ENCODE peak calls at places on chromosome 3, in ten cellular contexts. T, Q, E, S, G, C, V, J, F and W are unnamed samples.

GRCh38 chr3:171904829-171905228 is 61.7 kb downstream of the TMEM212 start:
- DNase-seq in G (no peak), F (no peak), V (no peak), J (no peak), E (no peak), C (no peak), Q (peak), S (no peak), T (no peak), W (no peak)

GRCh38 chr3:99713440-99713839 is 75.0 kb downstream of the COL8A1 start:
- DNase-seq in S (no peak), V (no peak), E (no peak), T (no peak), Q (no peak), J (no peak), F (no peak), C (no peak), G (no peak), W (no peak)

GRCh38 chr3:45110185-45110833 is 35.9 kb downstream of the CDCP1 start:
- DNase-seq in C (no peak), G (peak), F (no peak), V (no peak), S (no peak), J (no peak), T (no peak), E (no peak), Q (no peak), W (no peak)

GRCh38 chr3:160400631-160401150 is 1.2 kb downstream of the SMC4 start:
- DNase-seq in V (peak), S (no peak), G (no peak), E (no peak), J (peak), F (no peak), Q (peak), T (peak), C (peak), W (no peak)

GRCh38 chr3:30124435-30125390 is 481.7 kb upstream of the TGFBR2 start:
- DNase-seq in S (no peak), V (no peak), C (peak), F (no peak), Q (no peak), J (no peak), T (peak), E (no peak), G (peak), W (no peak)

GRCh38 chr3:160677459-160677901 is 520 bp downstream of the ARL14 start:
- DNase-seq in T (no peak), V (no peak), S (no peak), J (no peak), F (no peak), G (peak), Q (peak), C (no peak), E (no peak), W (no peak)

GRCh38 chr3:38480930-38481329 is 15.2 kb upstream of the EXOG start:
- DNase-seq in G (no peak), V (no peak), T (no peak), S (no peak), E (no peak), Q (no peak), F (no peak), C (no peak), J (no peak), W (no peak)

GRCh38 chr3:95750097-95750496 is 1064.3 kb upstream of the EPHA6 start:
- DNase-seq in V (no peak), G (no peak), J (no peak), T (peak), S (no peak), Q (no peak), E (no peak), F (no peak), C (no peak), W (no peak)

GRCh38 chr3:44982817-44983216 is 6.8 kb downstream of the EXOSC7 start:
- DNase-seq in S (no peak), F (no peak), E (no peak), C (no peak), Q (no peak), T (no peak), J (no peak), G (no peak), V (no peak), W (no peak)

GRCh38 chr3:192092388-192093005 is 631.5 kb downstream of the PYDC2 start:
- DNase-seq in E (no peak), Q (no peak), T (no peak), G (no peak), V (no peak), F (no peak), C (no peak), S (no peak), J (no peak), W (no peak)

GRCh38 chr3:127741690-127742089 is 68.9 kb downstream of the ABTB1 start:
- DNase-seq in J (no peak), S (no peak), Q (no peak), T (no peak), G (no peak), C (no peak), F (no peak), E (no peak), V (no peak), W (no peak)

GRCh38 chr3:19348929-19349564 is 200.7 kb downstream of the KCNH8 start:
- DNase-seq in G (peak), J (no peak), C (no peak), E (no peak), V (no peak), Q (peak), T (no peak), S (no peak), F (no peak), W (peak)

GRCh38 chr3:58495101-58495500 is 3.2 kb downstream of the KCTD6 start:
- DNase-seq in V (no peak), S (no peak), G (no peak), Q (peak), T (no peak), J (no peak), F (no peak), C (no peak), E (no peak), W (no peak)

GRCh38 chr3:112776000-112776399 is 70.7 kb downstream of the CD200R1L start:
- DNase-seq in S (no peak), F (no peak), G (no peak), C (no peak), Q (no peak), T (no peak), J (no peak), E (no peak), V (no peak), W (no peak)

GRCh38 chr3:191499307-191500125 is 38.6 kb downstream of the PYDC2 start:
- DNase-seq in G (peak), Q (peak), C (peak), S (peak), J (peak), E (no peak), T (peak), F (peak), V (peak), W (peak)

GRCh38 chr3:151733613-151734012 is at the start of gene AADACL2:
- DNase-seq in Q (no peak), S (no peak), F (no peak), G (no peak), T (no peak), C (no peak), J (no peak), E (no peak), V (no peak), W (no peak)

GRCh38 chr3:177448987-177449975 is 252.0 kb upstream of the TBL1XR1 start:
- DNase-seq in S (no peak), T (no peak), G (peak), C (no peak), Q (peak), J (no peak), F (no peak), V (no peak), E (no peak), W (no peak)

GRCh38 chr3:105518806-105519418 is 152.2 kb downstream of the ALCAM start:
- DNase-seq in E (no peak), S (peak), J (no peak), T (peak), G (peak), V (no peak), Q (peak), C (no peak), F (no peak), W (peak)

GRCh38 chr3:185280572-185281365 is 26.9 kb upstream of the EHHADH start:
- DNase-seq in Q (peak), T (peak), S (peak), E (no peak), J (no peak), F (peak), V (no peak), C (no peak), G (peak), W (peak)

GRCh38 chr3:58322793-58323192 is 9.9 kb upstream of the PXK start:
- DNase-seq in C (no peak), T (no peak), V (no peak), Q (no peak), J (no peak), F (no peak), S (no peak), E (no peak), G (no peak), W (no peak)

GRCh38 chr3:141151439-141151838 is 80.2 kb upstream of the PXYLP1 start:
- DNase-seq in V (no peak), G (no peak), S (no peak), C (peak), T (no peak), E (no peak), Q (peak), F (no peak), J (peak), W (no peak)

GRCh38 chr3:10936686-10937085 is 55.9 kb upstream of the SLC6A1 start:
- DNase-seq in V (no peak), S (no peak), E (no peak), C (no peak), J (no peak), F (no peak), Q (no peak), T (no peak), G (no peak), W (no peak)

GRCh38 chr3:109171479-109171878 is 35.0 kb downstream of the C3orf85 start:
- DNase-seq in G (no peak), E (no peak), V (no peak), T (no peak), C (no peak), Q (no peak), J (no peak), S (no peak), F (no peak), W (no peak)

GRCh38 chr3:156605686-156606605 is 51.0 kb upstream of the SSR3 start:
- DNase-seq in F (peak), E (no peak), Q (peak), V (peak), J (peak), T (no peak), S (no peak), C (peak), G (peak), W (peak)

GRCh38 chr3:106215047-106215446 is 346.2 kb upstream of the CBLB start:
- DNase-seq in J (no peak), S (no peak), F (no peak), Q (no peak), G (peak), T (no peak), E (no peak), V (no peak), C (no peak), W (no peak)

GRCh38 chr3:189572249-189572648 is 58.9 kb upstream of the TP63 start:
- DNase-seq in T (no peak), E (no peak), Q (peak), J (no peak), V (no peak), F (no peak), S (peak), C (no peak), G (no peak), W (no peak)

GRCh38 chr3:73601031-73601430 is 23.7 kb downstream of the PDZRN3 start:
- DNase-seq in E (no peak), T (no peak), G (no peak), F (no peak), V (no peak), J (no peak), S (no peak), C (no peak), Q (no peak), W (no peak)

GRCh38 chr3:49803464-49804140 is 541 bp downstream of the INKA1 start:
- DNase-seq in F (no peak), J (no peak), T (peak), S (no peak), Q (peak), C (peak), G (no peak), E (peak), V (peak), W (no peak)

GRCh38 chr3:45171283-45171682 is 25.1 kb upstream of the CDCP1 start:
- DNase-seq in E (no peak), V (no peak), G (no peak), J (no peak), Q (no peak), S (no peak), F (no peak), C (no peak), T (no peak), W (no peak)

GRCh38 chr3:55538158-55538557 is 51.1 kb upstream of the WNT5A start:
- DNase-seq in F (no peak), C (no peak), Q (no peak), T (no peak), S (peak), G (no peak), V (no peak), E (no peak), J (no peak), W (no peak)

GRCh38 chr3:166304509-166305063 is 467.4 kb upstream of the BCHE start:
- DNase-seq in T (no peak), F (no peak), Q (no peak), V (no peak), G (no peak), S (no peak), J (no peak), E (no peak), C (no peak), W (no peak)